ENCODE peak calls at places on chromosomes 2 and 18, in seven cellular contexts. B, X, K, A, S, L and C are unnamed samples.

GRCh38 chr2:20012282-20013060 is at the start of gene MATN3:
- DNase-seq in B (peak; percentile 68), X (no peak), K (no peak), A (peak; percentile 46), S (peak; percentile 48), L (no peak), C (peak; percentile 46)

GRCh38 chr2:25276569-25277465 is 64.9 kb downstream of the DNMT3A start:
- DNase-seq in B (peak; percentile 42), X (no peak), K (no peak), A (peak; percentile 67), S (peak; percentile 40), L (no peak), C (peak; percentile 60)

GRCh38 chr18:55634545-55634944 is 46.6 kb upstream of the TCF4 start:
- DNase-seq in B (peak; percentile 94), X (peak; percentile 11), K (no peak), A (no peak), S (no peak), L (peak; percentile 84), C (no peak)

GRCh38 chr18:79947881-79948610 is 3.4 kb downstream of the SLC66A2 start:
- DNase-seq in B (no peak), X (no peak), K (no peak), A (peak; percentile 59), S (peak; percentile 59), L (no peak), C (peak; percentile 46)

GRCh38 chr2:51807229-51807628 is 775.3 kb upstream of the NRXN1 start:
- DNase-seq in B (no peak), X (no peak), K (no peak), A (no peak), S (no peak), L (no peak), C (no peak)

GRCh38 chr2:62787381-62787780 is 81.9 kb downstream of the EHBP1 start:
- DNase-seq in B (peak; percentile 74), X (peak; percentile 10), K (no peak), A (no peak), S (no peak), L (peak; percentile 51), C (no peak)

GRCh38 chr18:35777042-35777441 is 195.4 kb upstream of the RMP24 start:
- DNase-seq in B (no peak), X (no peak), K (peak; percentile 28), A (no peak), S (no peak), L (no peak), C (no peak)

GRCh38 chr2:219286436-219287115 is 7.4 kb downstream of the DNAJB2 start:
- DNase-seq in B (no peak), X (no peak), K (no peak), A (no peak), S (no peak), L (no peak), C (no peak)

GRCh38 chr2:224711381-224711780 is 4.8 kb downstream of the CCDC195 start:
- DNase-seq in B (no peak), X (no peak), K (no peak), A (no peak), S (no peak), L (no peak), C (no peak)

GRCh38 chr2:23673830-23674679 is 252.9 kb downstream of the ATAD2B start:
- DNase-seq in B (peak; percentile 24), X (no peak), K (no peak), A (no peak), S (no peak), L (no peak), C (no peak)

GRCh38 chr18:10201655-10202054 is 252.8 kb upstream of the APCDD1 start:
- DNase-seq in B (no peak), X (no peak), K (no peak), A (no peak), S (no peak), L (no peak), C (no peak)

GRCh38 chr2:8479298-8479697 is 202.6 kb upstream of the ID2 start:
- DNase-seq in B (peak; percentile 21), X (no peak), K (no peak), A (no peak), S (peak; percentile 74), L (no peak), C (no peak)

GRCh38 chr2:113886479-113887383 is 3.2 kb upstream of the ACTR3 start:
- DNase-seq in B (peak; percentile 83), X (peak; percentile 92), K (no peak), A (peak; percentile 36), S (peak; percentile 55), L (peak; percentile 94), C (peak; percentile 72)

GRCh38 chr2:3222636-3223035 is 155.0 kb downstream of the EIPR1 start:
- DNase-seq in B (no peak), X (peak; percentile 28), K (no peak), A (no peak), S (no peak), L (no peak), C (no peak)

GRCh38 chr18:76212958-76213357 is 282.1 kb downstream of the ZNF516 start:
- DNase-seq in B (no peak), X (no peak), K (no peak), A (no peak), S (no peak), L (no peak), C (no peak)

GRCh38 chr18:80238651-80239260 is 8.6 kb downstream of the PARD6G start:
- DNase-seq in B (no peak), X (no peak), K (no peak), A (no peak), S (no peak), L (no peak), C (no peak)

GRCh38 chr2:44120428-44120827 is 48.2 kb upstream of the PPM1B start:
- DNase-seq in B (peak; percentile 90), X (peak; percentile 74), K (no peak), A (no peak), S (no peak), L (peak; percentile 93), C (no peak)

GRCh38 chr2:8332646-8333045 is 349.2 kb upstream of the ID2 start:
- DNase-seq in B (no peak), X (no peak), K (no peak), A (no peak), S (no peak), L (no peak), C (no peak)

GRCh38 chr2:197377670-197378069 is 57.2 kb downstream of the SF3B1 start:
- DNase-seq in B (no peak), X (no peak), K (no peak), A (no peak), S (no peak), L (no peak), C (no peak)

GRCh38 chr2:240399419-240400318 is 35.8 kb upstream of the GPC1 start:
- DNase-seq in B (no peak), X (no peak), K (no peak), A (no peak), S (no peak), L (no peak), C (no peak)

GRCh38 chr18:3075491-3075890 is 62.5 kb upstream of the LPIN2 start:
- DNase-seq in B (peak; percentile 8), X (no peak), K (no peak), A (no peak), S (no peak), L (no peak), C (no peak)

GRCh38 chr2:235856820-235857185 is 311.4 kb downstream of the GBX2 start:
- DNase-seq in B (no peak), X (no peak), K (no peak), A (no peak), S (no peak), L (no peak), C (no peak)

GRCh38 chr18:35501369-35501768 is 3.6 kb upstream of the INO80C start:
- DNase-seq in B (no peak), X (no peak), K (no peak), A (no peak), S (no peak), L (no peak), C (no peak)

DNA sequence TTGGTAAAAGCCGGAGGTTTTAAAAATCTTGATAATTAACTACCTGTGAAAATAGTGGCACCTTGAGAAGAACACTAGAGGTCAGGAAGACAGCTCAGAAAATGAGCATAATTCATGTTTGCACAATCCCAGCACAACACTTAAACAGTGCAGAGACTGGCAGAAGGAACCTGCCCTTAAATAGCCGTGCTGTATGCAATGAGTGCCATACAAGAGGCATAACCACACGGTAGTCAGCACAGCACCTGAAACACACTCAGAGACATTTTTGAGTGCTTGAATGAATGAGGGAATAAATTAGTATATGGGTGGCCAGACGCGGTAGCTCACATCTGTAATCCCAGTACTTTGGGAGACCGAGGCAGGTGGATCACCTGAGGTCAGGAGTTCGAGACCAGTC is 164.9 kb downstream of the PAX3 start:
- DNase-seq in B (no peak), X (no peak), K (no peak), A (no peak), S (no peak), L (no peak), C (no peak)
- TF ChIP-seq CTCF in B (no peak), X (no peak), K (no peak), A (no peak), S (no peak), L (no peak), C (no peak)

GRCh38 chr2:10150436-10150835 is 27.9 kb downstream of the RRM2 start:
- DNase-seq in B (no peak), X (no peak), K (no peak), A (no peak), S (no peak), L (no peak), C (no peak)
- H3K36me3 ChIP-seq in B (no peaks in the 10 kb centered on the region), X (no peaks in the 10 kb centered on the region), K (peaks cover 1% of the 10 kb centered on the region), A (no peaks in the 10 kb centered on the region), S (no peaks in the 10 kb centered on the region), L (no peaks in the 10 kb centered on the region), C (no peaks in the 10 kb centered on the region)

DNA sequence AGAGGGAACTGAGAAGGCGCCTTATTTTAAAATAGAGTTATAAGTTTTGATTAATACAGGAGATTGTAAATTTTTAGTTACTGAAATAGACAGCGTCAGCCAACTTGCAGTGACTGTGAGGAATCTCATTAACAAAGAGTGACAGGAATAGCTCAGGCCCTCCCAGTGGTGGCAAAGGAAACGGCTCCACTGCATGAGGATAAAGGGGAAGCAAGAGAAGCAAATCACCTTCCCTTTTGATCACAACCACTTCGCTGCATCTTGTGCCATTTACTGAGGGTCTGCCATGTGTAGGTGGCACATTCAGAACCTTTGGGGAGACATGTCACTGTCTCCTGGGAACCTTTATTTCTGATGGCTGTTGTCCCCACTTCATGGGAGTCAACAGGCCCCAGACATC is 612.3 kb upstream of the RAB6C start:
- DNase-seq in B (no peak), X (no peak), K (no peak), A (no peak), S (no peak), L (no peak), C (no peak)
- TF ChIP-seq CTCF in B (no peak), X (no peak), K (no peak), A (no peak), S (no peak), L (no peak), C (no peak)

GRCh38 chr2:232580648-232580981 is 30.1 kb downstream of the EIF4E2 start:
- DNase-seq in B (no peak), X (no peak), K (no peak), A (no peak), S (no peak), L (no peak), C (no peak)

GRCh38 chr2:232576995-232577394 is 26.5 kb downstream of the EIF4E2 start:
- DNase-seq in B (no peak), X (peak; percentile 10), K (no peak), A (no peak), S (no peak), L (peak; percentile 69), C (no peak)

GRCh38 chr2:232581725-232582124 is 31.2 kb downstream of the EIF4E2 start:
- DNase-seq in B (no peak), X (no peak), K (no peak), A (no peak), S (no peak), L (no peak), C (no peak)

GRCh38 chr2:232577841-232578240 is 27.4 kb downstream of the EIF4E2 start:
- DNase-seq in B (no peak), X (no peak), K (no peak), A (no peak), S (no peak), L (no peak), C (no peak)

GRCh38 chr2:232578662-232579061 is 28.2 kb downstream of the EIF4E2 start:
- DNase-seq in B (no peak), X (no peak), K (no peak), A (no peak), S (no peak), L (no peak), C (no peak)
- H3K36me3 ChIP-seq in B (peaks cover 27% of the 10 kb centered on the region), X (peaks cover 14% of the 10 kb centered on the region), K (no peaks in the 10 kb centered on the region), A (no peaks in the 10 kb centered on the region), S (no peaks in the 10 kb centered on the region), L (peaks cover 6% of the 10 kb centered on the region), C (peaks cover 12% of the 10 kb centered on the region)